ENCODE peak calls at places on chromosomes 6 and 20, in four cellular contexts. One of them, this sample, is unnamed.

GRCh38 chr6:44456070-44456965 is 68.8 kb downstream of the CDC5L start:
- DNase-seq in OCI-LY7: peak
- DNase-seq in mesothelial cell of epicardium: no peak
- DNase-seq in heart left ventricle: no peak
- DNase-seq in this sample: no peak

GRCh38 chr20:58584881-58585752 is 66.0 kb upstream of the STX16 start:
- DNase-seq in mesothelial cell of epicardium: peak
- DNase-seq in OCI-LY7: no peak
- DNase-seq in heart left ventricle: no peak
- DNase-seq in this sample: no peak

GRCh38 chr20:54292186-54292585 is 84.3 kb downstream of the PFDN4 start:
- DNase-seq in OCI-LY7: no peak
- DNase-seq in heart left ventricle: no peak
- DNase-seq in mesothelial cell of epicardium: no peak
- DNase-seq in this sample: no peak

GRCh38 chr6:134436950-134437349 is 119.0 kb upstream of the SGK1 start:
- DNase-seq in OCI-LY7: peak
- DNase-seq in mesothelial cell of epicardium: no peak
- DNase-seq in heart left ventricle: no peak
- DNase-seq in this sample: no peak

GRCh38 chr6:149648148-149649145 is at the start of gene KATNA1:
- DNase-seq in mesothelial cell of epicardium: peak
- DNase-seq in heart left ventricle: peak
- DNase-seq in OCI-LY7: peak
- DNase-seq in this sample: peak

GRCh38 chr6:149871182-149871581 is 7.0 kb upstream of the LRP11 start:
- DNase-seq in OCI-LY7: no peak
- DNase-seq in mesothelial cell of epicardium: no peak
- DNase-seq in heart left ventricle: no peak
- DNase-seq in this sample: no peak

GRCh38 chr6:50990750-50991446 is 172.2 kb downstream of the TFAP2B start:
- DNase-seq in mesothelial cell of epicardium: no peak
- DNase-seq in heart left ventricle: no peak
- DNase-seq in OCI-LY7: no peak
- DNase-seq in this sample: no peak

GRCh38 chr20:62123450-62124118 is 1.3 kb downstream of the LSM14B start:
- DNase-seq in OCI-LY7: no peak
- DNase-seq in mesothelial cell of epicardium: no peak
- DNase-seq in heart left ventricle: no peak
- DNase-seq in this sample: no peak

GRCh38 chr20:34250005-34250404 is 8.8 kb downstream of the ASIP start:
- DNase-seq in heart left ventricle: no peak
- DNase-seq in mesothelial cell of epicardium: no peak
- DNase-seq in OCI-LY7: no peak
- DNase-seq in this sample: no peak

GRCh38 chr6:53048431-53049195 is 16.6 kb upstream of the FBXO9 start:
- DNase-seq in mesothelial cell of epicardium: no peak
- DNase-seq in OCI-LY7: peak
- DNase-seq in heart left ventricle: no peak
- DNase-seq in this sample: no peak

GRCh38 chr6:127302728-127303675 is 36.3 kb downstream of the RNF146 start:
- DNase-seq in OCI-LY7: peak
- DNase-seq in mesothelial cell of epicardium: no peak
- DNase-seq in heart left ventricle: no peak
- DNase-seq in this sample: no peak

GRCh38 chr20:39108746-39109145 is 146.6 kb downstream of the DHX35 start:
- DNase-seq in heart left ventricle: no peak
- DNase-seq in mesothelial cell of epicardium: no peak
- DNase-seq in OCI-LY7: no peak
- DNase-seq in this sample: no peak

GRCh38 chr6:129894904-129895303 is 33.8 kb upstream of the TMEM244 start:
- DNase-seq in OCI-LY7: no peak
- DNase-seq in heart left ventricle: no peak
- DNase-seq in mesothelial cell of epicardium: no peak
- DNase-seq in this sample: no peak

GRCh38 chr6:137571854-137572253 is 77.7 kb upstream of the OLIG3 start:
- DNase-seq in mesothelial cell of epicardium: no peak
- DNase-seq in OCI-LY7: peak
- DNase-seq in heart left ventricle: no peak
- DNase-seq in this sample: no peak

GRCh38 chr20:22920898-22921297 is 114.2 kb upstream of the SSTR4 start:
- DNase-seq in OCI-LY7: no peak
- DNase-seq in heart left ventricle: no peak
- DNase-seq in mesothelial cell of epicardium: no peak
- DNase-seq in this sample: no peak

GRCh38 chr6:88492824-88493223 is 326.7 kb upstream of the CNR1 start:
- DNase-seq in mesothelial cell of epicardium: no peak
- DNase-seq in OCI-LY7: peak
- DNase-seq in heart left ventricle: no peak
- DNase-seq in this sample: no peak

GRCh38 chr6:139858444-139858843 is 484.0 kb upstream of the CITED2 start:
- DNase-seq in OCI-LY7: no peak
- DNase-seq in mesothelial cell of epicardium: no peak
- DNase-seq in heart left ventricle: no peak
- DNase-seq in this sample: no peak

GRCh38 chr6:158016571-158017383 is 35.1 kb downstream of the SYNJ2 start:
- DNase-seq in OCI-LY7: no peak
- DNase-seq in heart left ventricle: no peak
- DNase-seq in mesothelial cell of epicardium: no peak
- DNase-seq in this sample: no peak

GRCh38 chr20:38412877-38413577 is 22.1 kb downstream of the SNHG17 start:
- DNase-seq in OCI-LY7: no peak
- DNase-seq in heart left ventricle: no peak
- DNase-seq in mesothelial cell of epicardium: no peak
- DNase-seq in this sample: no peak

GRCh38 chr6:134046054-134046453 is 6.4 kb downstream of the SLC2A12 start:
- DNase-seq in heart left ventricle: no peak
- DNase-seq in mesothelial cell of epicardium: no peak
- DNase-seq in OCI-LY7: no peak
- DNase-seq in this sample: no peak

GRCh38 chr6:31041372-31041974 is 31.2 kb downstream of the MUC22 start:
- DNase-seq in heart left ventricle: no peak
- DNase-seq in OCI-LY7: no peak
- DNase-seq in mesothelial cell of epicardium: no peak
- DNase-seq in this sample: no peak

GRCh38 chr20:24694727-24695528 is 225.5 kb downstream of the SYNDIG1 start:
- DNase-seq in OCI-LY7: no peak
- DNase-seq in mesothelial cell of epicardium: peak
- DNase-seq in heart left ventricle: no peak
- DNase-seq in this sample: no peak

GRCh38 chr6:44006872-44007303 is 120.4 kb downstream of the MRPL14 start:
- DNase-seq in heart left ventricle: no peak
- DNase-seq in mesothelial cell of epicardium: no peak
- DNase-seq in OCI-LY7: no peak
- DNase-seq in this sample: no peak

GRCh38 chr6:168060521-168060931 is 18.5 kb downstream of the FRMD1 start:
- DNase-seq in heart left ventricle: peak
- DNase-seq in mesothelial cell of epicardium: no peak
- DNase-seq in OCI-LY7: no peak
- DNase-seq in this sample: no peak

GRCh38 chr6:75775219-75775618 is 26.2 kb downstream of the MYO6 start:
- DNase-seq in mesothelial cell of epicardium: no peak
- DNase-seq in heart left ventricle: no peak
- DNase-seq in OCI-LY7: no peak
- DNase-seq in this sample: no peak

GRCh38 chr6:56374841-56375369 is 127.5 kb upstream of the COL21A1 start:
- DNase-seq in OCI-LY7: no peak
- DNase-seq in mesothelial cell of epicardium: no peak
- DNase-seq in heart left ventricle: peak
- DNase-seq in this sample: no peak

GRCh38 chr20:49345538-49345937 is 67.7 kb upstream of the ZNFX1 start:
- DNase-seq in heart left ventricle: no peak
- DNase-seq in OCI-LY7: no peak
- DNase-seq in mesothelial cell of epicardium: no peak
- DNase-seq in this sample: no peak

GRCh38 chr20:12927489-12927888 is 81.3 kb upstream of the SPTLC3 start:
- DNase-seq in heart left ventricle: no peak
- DNase-seq in OCI-LY7: no peak
- DNase-seq in mesothelial cell of epicardium: no peak
- DNase-seq in this sample: no peak

GRCh38 chr20:62524486-62524885 is 48.7 kb upstream of the GATA5 start:
- DNase-seq in OCI-LY7: no peak
- DNase-seq in mesothelial cell of epicardium: no peak
- DNase-seq in heart left ventricle: no peak
- DNase-seq in this sample: no peak

GRCh38 chr6:166623318-166623717 is 3.7 kb downstream of the RPS6KA2 start:
- DNase-seq in OCI-LY7: no peak
- DNase-seq in mesothelial cell of epicardium: no peak
- DNase-seq in heart left ventricle: no peak
- DNase-seq in this sample: peak

GRCh38 chr20:52379723-52380336 is 188.3 kb upstream of the ZFP64 start:
- DNase-seq in OCI-LY7: peak
- DNase-seq in heart left ventricle: no peak
- DNase-seq in mesothelial cell of epicardium: peak
- DNase-seq in this sample: no peak

GRCh38 chr6:158439255-158439654 is 120.6 kb upstream of the TMEM181 start:
- DNase-seq in heart left ventricle: no peak
- DNase-seq in OCI-LY7: peak
- DNase-seq in mesothelial cell of epicardium: no peak
- DNase-seq in this sample: no peak

GRCh38 chr6:136660727-136661126 is 110.5 kb upstream of the MAP7 start:
- DNase-seq in mesothelial cell of epicardium: no peak
- DNase-seq in heart left ventricle: no peak
- DNase-seq in OCI-LY7: no peak
- DNase-seq in this sample: no peak

GRCh38 chr6:11692451-11693376 is 85.9 kb downstream of the ADTRP start:
- DNase-seq in mesothelial cell of epicardium: no peak
- DNase-seq in OCI-LY7: no peak
- DNase-seq in heart left ventricle: no peak
- DNase-seq in this sample: no peak

GRCh38 chr6:168035661-168036616 is 38.5 kb downstream of the KIF25 start:
- DNase-seq in OCI-LY7: no peak
- DNase-seq in mesothelial cell of epicardium: no peak
- DNase-seq in heart left ventricle: peak
- DNase-seq in this sample: no peak

GRCh38 chr20:38748863-38749153 is 548 bp downstream of the ACTR5 start:
- DNase-seq in mesothelial cell of epicardium: peak
- DNase-seq in heart left ventricle: no peak
- DNase-seq in OCI-LY7: no peak
- DNase-seq in this sample: no peak

GRCh38 chr6:43951063-43951755 is 176.0 kb downstream of the MRPL14 start:
- DNase-seq in heart left ventricle: peak
- DNase-seq in mesothelial cell of epicardium: peak
- DNase-seq in OCI-LY7: peak
- DNase-seq in this sample: peak

GRCh38 chr6:42598300-42598699 is 34.5 kb downstream of the UBR2 start:
- DNase-seq in mesothelial cell of epicardium: no peak
- DNase-seq in heart left ventricle: no peak
- DNase-seq in OCI-LY7: no peak
- DNase-seq in this sample: no peak